ENCODE peak calls at places on chromosomes 12 and 14, in ten cellular contexts. T, W, M, G, Z, L, S, K, A and V are unnamed samples.

GRCh38 chr12:79901506-79901905 is 33.4 kb downstream of the PPP1R12A start:
- DNase-seq in T (no peak), W (no peak), M (no peak), G (no peak), Z (no peak), L (no peak), S (no peak), K (no peak), A (no peak), V (no peak)

GRCh38 chr14:87869619-87870583 is 123.1 kb downstream of the GALC start:
- DNase-seq in T (peak), W (peak), M (no peak), G (no peak), Z (no peak), L (no peak), S (no peak), K (no peak), A (no peak), V (peak)

GRCh38 chr14:34363733-34364134 is 98.3 kb downstream of the SPTSSA start:
- DNase-seq in T (peak), W (peak), M (no peak), G (no peak), Z (no peak), L (no peak), S (no peak), K (no peak), A (no peak), V (no peak)

GRCh38 chr12:65505321-65506121 is 227.0 kb downstream of the MSRB3 start:
- DNase-seq in T (no peak), W (peak), M (no peak), G (no peak), Z (no peak), L (no peak), S (no peak), K (no peak), A (no peak), V (no peak)

GRCh38 chr12:46082473-46082872 is 92.1 kb upstream of the SCAF11 start:
- DNase-seq in T (no peak), W (no peak), M (no peak), G (no peak), Z (no peak), L (no peak), S (no peak), K (no peak), A (no peak), V (no peak)

GRCh38 chr14:43140453-43140852 is 1366.6 kb downstream of the FSCB start:
- DNase-seq in T (no peak), W (no peak), M (no peak), G (no peak), Z (no peak), L (no peak), S (no peak), K (no peak), A (no peak), V (no peak)

GRCh38 chr14:103854017-103854808 is 6.8 kb upstream of the PPP1R13B start:
- DNase-seq in T (no peak), W (peak), M (no peak), G (no peak), Z (no peak), L (no peak), S (no peak), K (no peak), A (peak), V (no peak)

GRCh38 chr12:53984901-53985357 is at the start of gene HOXC10:
- DNase-seq in T (peak), W (peak), M (peak), G (peak), Z (peak), L (peak), S (peak), K (peak), A (peak), V (peak)

GRCh38 chr14:23517650-23518329 is 33.8 kb downstream of the ZFHX2 start:
- DNase-seq in T (no peak), W (no peak), M (no peak), G (no peak), Z (no peak), L (no peak), S (no peak), K (no peak), A (no peak), V (no peak)

GRCh38 chr14:101774006-101774755 is 12.7 kb downstream of the PPP2R5C start:
- DNase-seq in T (no peak), W (no peak), M (no peak), G (no peak), Z (peak), L (no peak), S (no peak), K (no peak), A (no peak), V (no peak)

GRCh38 chr14:101065246-101065645 is 161.7 kb upstream of the RTL1 start:
- DNase-seq in T (no peak), W (no peak), M (no peak), G (peak), Z (no peak), L (no peak), S (no peak), K (no peak), A (no peak), V (no peak)

GRCh38 chr14:24984846-24985589 is 64.9 kb downstream of the STXBP6 start:
- DNase-seq in T (peak), W (peak), M (no peak), G (no peak), Z (no peak), L (no peak), S (no peak), K (no peak), A (no peak), V (no peak)

GRCh38 chr14:56703947-56704346 is 106.3 kb downstream of the OTX2 start:
- DNase-seq in T (no peak), W (no peak), M (no peak), G (no peak), Z (no peak), L (no peak), S (no peak), K (no peak), A (no peak), V (no peak)

GRCh38 chr12:15706010-15706676 is 83.0 kb downstream of the EPS8 start:
- DNase-seq in T (no peak), W (no peak), M (no peak), G (peak), Z (no peak), L (no peak), S (no peak), K (no peak), A (no peak), V (no peak)

GRCh38 chr12:69916541-69917270 is 91.7 kb downstream of the MYRFL start:
- DNase-seq in T (no peak), W (no peak), M (no peak), G (no peak), Z (no peak), L (no peak), S (no peak), K (no peak), A (no peak), V (no peak)

GRCh38 chr14:89114109-89114508 is 289.7 kb downstream of the TTC8 start:
- DNase-seq in T (no peak), W (no peak), M (no peak), G (no peak), Z (no peak), L (no peak), S (no peak), K (no peak), A (no peak), V (no peak)

GRCh38 chr12:18171571-18171970 is 81.6 kb upstream of the RERGL start:
- DNase-seq in T (no peak), W (peak), M (no peak), G (no peak), Z (peak), L (no peak), S (no peak), K (no peak), A (no peak), V (no peak)

GRCh38 chr14:90177537-90178189 is 78.7 kb upstream of the PSMC1 start:
- DNase-seq in T (peak), W (peak), M (no peak), G (no peak), Z (no peak), L (no peak), S (no peak), K (no peak), A (no peak), V (no peak)

GRCh38 chr12:79407671-79408622 is 282.8 kb downstream of the PAWR start:
- DNase-seq in T (peak), W (peak), M (peak), G (no peak), Z (peak), L (peak), S (no peak), K (no peak), A (no peak), V (peak)

GRCh38 chr12:107491856-107492255 is 193.7 kb upstream of the PWP1 start:
- DNase-seq in T (no peak), W (no peak), M (no peak), G (no peak), Z (peak), L (no peak), S (no peak), K (no peak), A (no peak), V (no peak)

GRCh38 chr12:53252349-53252916 is 15.7 kb upstream of the ESPL1 start:
- DNase-seq in T (no peak), W (peak), M (no peak), G (peak), Z (no peak), L (peak), S (peak), K (no peak), A (no peak), V (peak)

GRCh38 chr12:12561305-12562015 is 1.2 kb downstream of the DUSP16 start:
- DNase-seq in T (peak), W (peak), M (peak), G (peak), Z (peak), L (no peak), S (peak), K (no peak), A (peak), V (peak)